ENCODE peak calls at places on chromosomes 11 and 22, in five cellular contexts. One of them, this sample, is unnamed.

GRCh38 chr22:19410941-19411689 is 20.4 kb downstream of the HIRA start:
- DNase-seq in Peyer's patch: no peak
- DNase-seq in CD8-positive, alpha-beta memory T cell: no peak
- DNase-seq in psoas muscle: no peak
- DNase-seq in right cardiac atrium: no peak
- DNase-seq in this sample: no peak

GRCh38 chr11:20110908-20111669 is 49.2 kb downstream of the DBX1 start:
- DNase-seq in psoas muscle: no peak
- DNase-seq in right cardiac atrium: no peak
- DNase-seq in Peyer's patch: peak; percentile 74
- DNase-seq in CD8-positive, alpha-beta memory T cell: peak; percentile 6
- DNase-seq in this sample: no peak

GRCh38 chr11:112062923-112063322 is 10.9 kb downstream of the PIH1D2 start:
- DNase-seq in psoas muscle: no peak
- DNase-seq in Peyer's patch: no peak
- DNase-seq in CD8-positive, alpha-beta memory T cell: no peak
- DNase-seq in right cardiac atrium: no peak
- DNase-seq in this sample: no peak

GRCh38 chr22:46852771-46853170 is 90.3 kb downstream of the TBC1D22A start:
- DNase-seq in Peyer's patch: no peak
- DNase-seq in psoas muscle: no peak
- DNase-seq in right cardiac atrium: no peak
- DNase-seq in CD8-positive, alpha-beta memory T cell: no peak
- DNase-seq in this sample: no peak

GRCh38 chr11:96149743-96150555 is 193.0 kb downstream of the MAML2 start:
- DNase-seq in CD8-positive, alpha-beta memory T cell: no peak
- DNase-seq in psoas muscle: no peak
- DNase-seq in Peyer's patch: no peak
- DNase-seq in right cardiac atrium: no peak
- DNase-seq in this sample: no peak

GRCh38 chr11:66545701-66546367 is at the start of gene ZDHHC24:
- DNase-seq in Peyer's patch: peak; percentile 98
- DNase-seq in right cardiac atrium: peak; percentile 99
- DNase-seq in psoas muscle: peak; percentile 99
- DNase-seq in CD8-positive, alpha-beta memory T cell: peak; percentile 83
- DNase-seq in this sample: peak; percentile 94

GRCh38 chr11:11510939-11511338 is 110.9 kb downstream of the GALNT18 start:
- DNase-seq in Peyer's patch: no peak
- DNase-seq in psoas muscle: peak; percentile 46
- DNase-seq in CD8-positive, alpha-beta memory T cell: no peak
- DNase-seq in right cardiac atrium: no peak
- DNase-seq in this sample: peak; percentile 24

GRCh38 chr11:61969838-61970452 is 2.5 kb upstream of the FTH1 start:
- DNase-seq in Peyer's patch: no peak
- DNase-seq in right cardiac atrium: no peak
- DNase-seq in psoas muscle: no peak
- DNase-seq in CD8-positive, alpha-beta memory T cell: no peak
- DNase-seq in this sample: no peak

GRCh38 chr11:77800445-77800844 is 20.1 kb downstream of the RSF1 start:
- DNase-seq in right cardiac atrium: no peak
- DNase-seq in psoas muscle: no peak
- DNase-seq in CD8-positive, alpha-beta memory T cell: no peak
- DNase-seq in Peyer's patch: no peak
- DNase-seq in this sample: no peak

GRCh38 chr11:118845369-118845768 is 38.3 kb upstream of the CXCR5 start:
- DNase-seq in CD8-positive, alpha-beta memory T cell: no peak
- DNase-seq in psoas muscle: no peak
- DNase-seq in Peyer's patch: no peak
- DNase-seq in right cardiac atrium: no peak
- DNase-seq in this sample: no peak

GRCh38 chr11:61962213-61963015 is 5.0 kb downstream of the FTH1 start:
- DNase-seq in right cardiac atrium: no peak
- DNase-seq in CD8-positive, alpha-beta memory T cell: no peak
- DNase-seq in psoas muscle: no peak
- DNase-seq in Peyer's patch: peak; percentile 45
- DNase-seq in this sample: no peak

GRCh38 chr11:119741369-119742262 is 12.6 kb upstream of the NECTIN1 start:
- DNase-seq in Peyer's patch: peak; percentile 78
- DNase-seq in right cardiac atrium: peak; percentile 86
- DNase-seq in CD8-positive, alpha-beta memory T cell: peak; percentile 40
- DNase-seq in psoas muscle: peak; percentile 41
- DNase-seq in this sample: no peak

GRCh38 chr11:99370557-99371200 is 349.9 kb downstream of the CNTN5 start:
- DNase-seq in psoas muscle: peak; percentile 28
- DNase-seq in right cardiac atrium: peak; percentile 75
- DNase-seq in CD8-positive, alpha-beta memory T cell: no peak
- DNase-seq in Peyer's patch: no peak
- DNase-seq in this sample: no peak

GRCh38 chr22:41478891-41479521 is 10.1 kb downstream of the ACO2 start:
- DNase-seq in Peyer's patch: no peak
- DNase-seq in right cardiac atrium: no peak
- DNase-seq in psoas muscle: peak; percentile 79
- DNase-seq in CD8-positive, alpha-beta memory T cell: no peak
- DNase-seq in this sample: peak; percentile 45

GRCh38 chr11:114280696-114281095 is 15.5 kb upstream of the NNMT start:
- DNase-seq in psoas muscle: peak; percentile 60
- DNase-seq in right cardiac atrium: peak; percentile 79
- DNase-seq in CD8-positive, alpha-beta memory T cell: no peak
- DNase-seq in Peyer's patch: peak; percentile 51
- DNase-seq in this sample: no peak

GRCh38 chr11:12075291-12075690 is 35.1 kb upstream of the MICAL2 start:
- DNase-seq in psoas muscle: no peak
- DNase-seq in CD8-positive, alpha-beta memory T cell: no peak
- DNase-seq in Peyer's patch: no peak
- DNase-seq in right cardiac atrium: no peak
- DNase-seq in this sample: no peak

DNA sequence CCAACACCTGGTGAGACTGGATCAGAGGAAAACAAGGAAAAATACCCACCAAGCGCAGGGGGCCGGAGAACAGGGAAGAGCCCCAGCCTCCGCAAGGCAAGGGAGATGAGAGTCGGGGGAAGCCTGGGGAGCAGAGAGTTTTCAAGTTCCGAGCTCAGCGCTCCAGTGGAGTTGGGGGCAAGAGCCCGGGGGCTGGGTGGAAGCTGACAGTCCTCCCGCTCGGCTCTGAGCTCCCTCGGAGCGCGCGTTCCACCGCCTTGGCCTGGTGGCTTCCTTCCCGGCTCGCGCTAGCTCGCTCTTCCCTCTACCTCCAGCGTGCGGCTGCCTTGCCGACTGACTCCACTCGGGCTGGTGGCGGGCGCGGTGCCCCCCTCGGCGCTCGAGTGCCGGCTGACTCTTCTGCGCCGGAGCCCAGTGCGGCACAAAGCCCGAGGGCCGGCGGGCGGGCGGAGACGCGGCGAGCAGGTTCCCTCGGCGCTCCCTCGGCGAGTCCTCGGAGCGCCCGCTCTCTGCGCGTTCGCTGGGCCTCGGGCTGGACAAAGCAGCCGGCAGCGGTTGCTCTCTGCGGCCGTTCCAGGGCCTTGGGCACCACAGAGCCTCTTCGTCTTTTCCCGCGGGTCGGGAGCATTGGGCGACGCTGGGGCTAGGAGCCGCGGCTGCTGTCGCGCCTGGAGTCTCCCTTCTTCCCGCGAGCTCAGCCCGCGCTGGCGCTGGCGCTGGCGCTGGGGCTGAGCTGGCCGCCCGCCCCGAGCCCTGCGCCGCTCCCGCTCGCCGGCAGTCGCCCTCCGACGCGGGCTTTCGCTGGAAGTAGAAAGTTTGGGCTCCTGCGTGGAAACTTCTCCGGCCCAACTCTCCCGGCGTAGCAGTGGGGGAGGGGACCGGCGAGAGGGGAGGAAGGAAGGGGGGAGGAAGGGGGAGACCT is 1.0 kb downstream of the PAX6 start:
- DNase-seq in right cardiac atrium: peak; percentile 62
- DNase-seq in CD8-positive, alpha-beta memory T cell: no peak
- DNase-seq in Peyer's patch: no peak
- DNase-seq in psoas muscle: no peak
- DNase-seq in this sample: no peak
- H3K4me3 ChIP-seq in right cardiac atrium: peak overlapping the region; percentile 64
- H3K4me3 ChIP-seq in CD8-positive, alpha-beta memory T cell: peak overlapping the region; percentile 58
- H3K4me3 ChIP-seq in Peyer's patch: peak overlapping the region; percentile 47
- H3K4me3 ChIP-seq in psoas muscle: peak overlapping the region; percentile 65
- H3K4me3 ChIP-seq in this sample: peak overlapping the region; percentile 22

GRCh38 chr11:73734996-73735395 is 25.9 kb downstream of the RAB6A start:
- DNase-seq in Peyer's patch: no peak
- DNase-seq in right cardiac atrium: no peak
- DNase-seq in psoas muscle: no peak
- DNase-seq in CD8-positive, alpha-beta memory T cell: no peak
- DNase-seq in this sample: no peak
- H3K4me1 ChIP-seq in Peyer's patch: no peaks in the 10 kb centered on the region
- H3K4me1 ChIP-seq in right cardiac atrium: peaks cover 2% of the 10 kb centered on the region
- H3K4me1 ChIP-seq in psoas muscle: peaks cover 7% of the 10 kb centered on the region
- H3K4me1 ChIP-seq in CD8-positive, alpha-beta memory T cell: no peaks in the 10 kb centered on the region
- H3K4me1 ChIP-seq in this sample: no peaks in the 10 kb centered on the region

DNA sequence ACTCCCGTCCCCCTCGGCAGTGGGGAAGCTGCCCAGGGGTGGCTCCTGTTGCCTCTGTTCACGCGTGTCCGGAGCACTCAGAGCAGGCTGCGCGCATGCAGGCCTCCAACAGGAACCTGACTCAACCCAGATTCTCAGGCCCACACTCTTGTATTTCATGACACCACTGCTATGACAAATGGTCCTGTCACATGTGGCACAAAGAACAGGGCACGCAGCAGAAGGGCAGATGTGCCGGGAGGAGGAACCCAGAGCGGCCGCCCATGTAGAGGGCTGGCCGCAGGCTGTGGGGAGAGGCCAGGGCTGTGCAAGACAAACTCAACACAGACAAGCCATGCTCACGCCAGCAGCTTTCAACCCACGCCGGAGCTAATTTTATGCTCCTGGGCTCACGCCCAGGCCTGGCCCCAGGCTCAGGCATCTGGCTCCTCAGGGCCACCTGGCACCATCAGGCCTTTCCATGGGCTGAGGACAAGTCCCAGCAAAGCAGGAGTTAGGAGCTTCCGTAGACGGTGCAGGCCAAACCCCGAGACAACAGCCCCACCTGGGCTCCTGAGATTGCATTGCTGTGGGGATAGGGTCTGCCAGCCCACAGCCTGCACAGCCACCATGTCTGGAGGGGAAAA is 40.0 kb downstream of the DUSP8 start:
- DNase-seq in Peyer's patch: no peak
- DNase-seq in psoas muscle: peak; percentile 78
- DNase-seq in CD8-positive, alpha-beta memory T cell: no peak
- DNase-seq in right cardiac atrium: peak; percentile 88
- DNase-seq in this sample: no peak
- H3K4me3 ChIP-seq in Peyer's patch: no peak overlapping the region
- H3K4me3 ChIP-seq in psoas muscle: peak overlapping the region; percentile 15
- H3K4me3 ChIP-seq in CD8-positive, alpha-beta memory T cell: no peak overlapping the region
- H3K4me3 ChIP-seq in right cardiac atrium: no peak overlapping the region
- H3K4me3 ChIP-seq in this sample: no peak overlapping the region

GRCh38 chr11:94011478-94011877 is 9.7 kb upstream of the HEPHL1 start:
- DNase-seq in right cardiac atrium: no peak
- DNase-seq in CD8-positive, alpha-beta memory T cell: no peak
- DNase-seq in psoas muscle: no peak
- DNase-seq in Peyer's patch: no peak
- DNase-seq in this sample: no peak
- H3K4me1 ChIP-seq in right cardiac atrium: no peaks in the 10 kb centered on the region
- H3K4me1 ChIP-seq in CD8-positive, alpha-beta memory T cell: no peaks in the 10 kb centered on the region
- H3K4me1 ChIP-seq in psoas muscle: no peaks in the 10 kb centered on the region
- H3K4me1 ChIP-seq in Peyer's patch: no peaks in the 10 kb centered on the region
- H3K4me1 ChIP-seq in this sample: no peaks in the 10 kb centered on the region

GRCh38 chr11:65227879-65228278 is 33.9 kb upstream of the POLA2 start:
- DNase-seq in Peyer's patch: no peak
- DNase-seq in psoas muscle: no peak
- DNase-seq in CD8-positive, alpha-beta memory T cell: no peak
- DNase-seq in right cardiac atrium: no peak
- DNase-seq in this sample: no peak

GRCh38 chr11:65225284-65226102 is 36.3 kb upstream of the POLA2 start:
- DNase-seq in psoas muscle: peak; percentile 58
- DNase-seq in Peyer's patch: peak; percentile 83
- DNase-seq in right cardiac atrium: peak; percentile 87
- DNase-seq in CD8-positive, alpha-beta memory T cell: peak; percentile 44
- DNase-seq in this sample: peak; percentile 41

GRCh38 chr11:65226103-65226442 is 35.7 kb upstream of the POLA2 start:
- DNase-seq in psoas muscle: no peak
- DNase-seq in Peyer's patch: no peak
- DNase-seq in right cardiac atrium: no peak
- DNase-seq in CD8-positive, alpha-beta memory T cell: no peak
- DNase-seq in this sample: no peak

GRCh38 chr11:65223031-65223430 is 38.7 kb upstream of the POLA2 start:
- DNase-seq in psoas muscle: no peak
- DNase-seq in right cardiac atrium: no peak
- DNase-seq in CD8-positive, alpha-beta memory T cell: no peak
- DNase-seq in Peyer's patch: no peak
- DNase-seq in this sample: no peak

GRCh38 chr11:65224939-65225283 is 36.9 kb upstream of the POLA2 start:
- DNase-seq in psoas muscle: peak; percentile 52
- DNase-seq in Peyer's patch: peak; percentile 61
- DNase-seq in right cardiac atrium: no peak
- DNase-seq in CD8-positive, alpha-beta memory T cell: no peak
- DNase-seq in this sample: peak; percentile 50
- H3K4me3 ChIP-seq in psoas muscle: peak overlapping the region; percentile 63
- H3K4me3 ChIP-seq in Peyer's patch: no peak overlapping the region
- H3K4me3 ChIP-seq in right cardiac atrium: no peak overlapping the region
- H3K4me3 ChIP-seq in CD8-positive, alpha-beta memory T cell: no peak overlapping the region
- H3K4me3 ChIP-seq in this sample: no peak overlapping the region

DNA sequence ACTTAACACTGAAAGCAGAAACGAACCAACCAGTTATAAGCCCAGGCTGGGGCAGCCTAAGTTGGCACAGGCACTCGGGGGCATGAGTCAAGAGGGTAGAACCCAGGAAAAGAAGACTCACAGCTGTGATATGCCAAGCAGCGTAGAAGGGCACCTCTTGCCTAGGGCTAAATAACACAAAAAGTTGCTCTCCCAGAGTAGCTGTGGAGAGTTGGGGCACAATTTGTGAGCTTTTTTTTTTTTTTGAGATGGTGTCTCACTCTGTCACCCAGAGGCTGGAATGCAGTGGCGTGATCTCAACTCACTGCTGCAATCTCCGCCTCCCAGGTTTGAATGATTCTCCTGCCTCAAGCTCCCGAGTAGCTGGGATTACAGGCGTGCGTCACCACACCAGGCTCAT is 8.8 kb downstream of the CLMP start:
- DNase-seq in CD8-positive, alpha-beta memory T cell: no peak
- DNase-seq in right cardiac atrium: no peak
- DNase-seq in psoas muscle: no peak
- DNase-seq in Peyer's patch: no peak
- DNase-seq in this sample: no peak
- H3K4me1 ChIP-seq in CD8-positive, alpha-beta memory T cell: no peaks in the 10 kb centered on the region
- H3K4me1 ChIP-seq in right cardiac atrium: peaks cover 2% of the 10 kb centered on the region
- H3K4me1 ChIP-seq in psoas muscle: no peaks in the 10 kb centered on the region
- H3K4me1 ChIP-seq in Peyer's patch: no peaks in the 10 kb centered on the region
- H3K4me1 ChIP-seq in this sample: peaks cover 5% of the 10 kb centered on the region

GRCh38 chr22:33650244-33650643 is 270.0 kb downstream of the LARGE1 start:
- DNase-seq in Peyer's patch: no peak
- DNase-seq in CD8-positive, alpha-beta memory T cell: no peak
- DNase-seq in psoas muscle: no peak
- DNase-seq in right cardiac atrium: no peak
- DNase-seq in this sample: no peak

GRCh38 chr22:33656808-33657628 is 263.3 kb downstream of the LARGE1 start:
- DNase-seq in psoas muscle: no peak
- DNase-seq in CD8-positive, alpha-beta memory T cell: no peak
- DNase-seq in Peyer's patch: no peak
- DNase-seq in right cardiac atrium: no peak
- DNase-seq in this sample: no peak

GRCh38 chr22:33654173-33654890 is 265.9 kb downstream of the LARGE1 start:
- DNase-seq in CD8-positive, alpha-beta memory T cell: no peak
- DNase-seq in right cardiac atrium: no peak
- DNase-seq in Peyer's patch: no peak
- DNase-seq in psoas muscle: no peak
- DNase-seq in this sample: no peak

GRCh38 chr22:33652596-33652995 is 267.7 kb downstream of the LARGE1 start:
- DNase-seq in psoas muscle: no peak
- DNase-seq in right cardiac atrium: no peak
- DNase-seq in Peyer's patch: no peak
- DNase-seq in CD8-positive, alpha-beta memory T cell: no peak
- DNase-seq in this sample: no peak

GRCh38 chr22:33653525-33654063 is 266.7 kb downstream of the LARGE1 start:
- DNase-seq in psoas muscle: no peak
- DNase-seq in Peyer's patch: no peak
- DNase-seq in CD8-positive, alpha-beta memory T cell: no peak
- DNase-seq in right cardiac atrium: no peak
- DNase-seq in this sample: no peak
- H3K4me3 ChIP-seq in psoas muscle: no peak overlapping the region
- H3K4me3 ChIP-seq in Peyer's patch: no peak overlapping the region
- H3K4me3 ChIP-seq in CD8-positive, alpha-beta memory T cell: no peak overlapping the region
- H3K4me3 ChIP-seq in right cardiac atrium: no peak overlapping the region
- H3K4me3 ChIP-seq in this sample: no peak overlapping the region